ENCODE peak calls at places on chromosomes 6 and 20, in eight cellular contexts. L, Y, F, C, E, M, K and I are unnamed samples.

GRCh38 chr20:40680560-40680959 is 8.5 kb downstream of the MAFB start:
- DNase-seq in L (no peak), Y (peak; percentile 71), F (no peak), C (no peak), E (no peak), M (no peak), K (no peak), I (peak; percentile 74)

GRCh38 chr6:139586273-139586672 is 211.8 kb upstream of the CITED2 start:
- DNase-seq in L (no peak), Y (no peak), F (no peak), C (no peak), E (no peak), M (no peak), K (no peak), I (no peak)

GRCh38 chr6:106257195-106257594 is 68.4 kb downstream of the ATG5 start:
- DNase-seq in L (no peak), Y (no peak), F (no peak), C (no peak), E (peak; percentile 70), M (peak; percentile 52), K (no peak), I (no peak)

GRCh38 chr6:25661129-25661779 is 9.2 kb downstream of the SCGN start:
- DNase-seq in L (no peak), Y (no peak), F (peak; percentile 15), C (no peak), E (no peak), M (no peak), K (no peak), I (no peak)

GRCh38 chr20:63977392-63978276 is 1.8 kb downstream of the SAMD10 start:
- DNase-seq in L (no peak), Y (no peak), F (peak; percentile 87), C (no peak), E (peak; percentile 78), M (peak; percentile 83), K (no peak), I (no peak)

GRCh38 chr6:28725274-28725809 is 198.4 kb downstream of the TRIM27 start:
- DNase-seq in L (no peak), Y (no peak), F (no peak), C (no peak), E (no peak), M (no peak), K (no peak), I (no peak)

GRCh38 chr20:50913976-50914375 is 17.3 kb downstream of the ADNP start:
- DNase-seq in L (no peak), Y (no peak), F (no peak), C (no peak), E (peak; percentile 91), M (peak; percentile 78), K (no peak), I (no peak)

GRCh38 chr6:110493253-110493800 is 16.9 kb upstream of the SLC22A16 start:
- DNase-seq in L (no peak), Y (no peak), F (no peak), C (no peak), E (no peak), M (no peak), K (no peak), I (no peak)

GRCh38 chr6:49479308-49480004 is 16.3 kb downstream of the CENPQ start:
- DNase-seq in L (no peak), Y (no peak), F (no peak), C (no peak), E (no peak), M (peak; percentile 22), K (no peak), I (no peak)

GRCh38 chr6:140252099-140252498 is 877.7 kb upstream of the CITED2 start:
- DNase-seq in L (no peak), Y (no peak), F (no peak), C (no peak), E (peak; percentile 77), M (no peak), K (no peak), I (no peak)

GRCh38 chr6:45375449-45375848 is 2.3 kb downstream of the SUPT3H start:
- DNase-seq in L (no peak), Y (no peak), F (no peak), C (no peak), E (peak; percentile 27), M (no peak), K (no peak), I (no peak)

GRCh38 chr6:163525926-163526325 is 111.4 kb downstream of the QKI start:
- DNase-seq in L (no peak), Y (no peak), F (no peak), C (no peak), E (peak; percentile 23), M (no peak), K (no peak), I (no peak)

GRCh38 chr6:34341481-34341971 is 50.9 kb downstream of the NUDT3 start:
- DNase-seq in L (no peak), Y (no peak), F (no peak), C (peak; percentile 68), E (peak; percentile 50), M (no peak), K (no peak), I (no peak)

GRCh38 chr20:24798930-24799705 is 150.0 kb upstream of the CST7 start:
- DNase-seq in L (no peak), Y (no peak), F (no peak), C (no peak), E (no peak), M (peak; percentile 4), K (no peak), I (no peak)

GRCh38 chr6:21185849-21186478 is 407.6 kb upstream of the SOX4 start:
- DNase-seq in L (no peak), Y (no peak), F (no peak), C (no peak), E (no peak), M (no peak), K (no peak), I (no peak)

GRCh38 chr6:42417641-42418112 is 34.0 kb downstream of the TRERF1 start:
- DNase-seq in L (no peak), Y (no peak), F (no peak), C (no peak), E (no peak), M (no peak), K (no peak), I (no peak)

GRCh38 chr20:50146732-50147662 is 6.5 kb downstream of the PEDS1 start:
- DNase-seq in L (no peak), Y (peak; percentile 71), F (no peak), C (no peak), E (peak; percentile 42), M (no peak), K (peak; percentile 80), I (peak; percentile 75)

GRCh38 chr6:92810913-92811312 is 608.4 kb downstream of the EPHA7 start:
- DNase-seq in L (no peak), Y (peak; percentile 42), F (peak; percentile 40), C (no peak), E (peak; percentile 9), M (peak; percentile 10), K (no peak), I (peak; percentile 63)

GRCh38 chr6:52389626-52390360 is 27.8 kb downstream of the PAQR8 start:
- DNase-seq in L (no peak), Y (peak; percentile 70), F (peak; percentile 94), C (peak; percentile 28), E (peak; percentile 66), M (peak; percentile 19), K (peak; percentile 70), I (peak; percentile 61)

GRCh38 chr20:18057106-18057993 is at the start of gene OVOL2:
- DNase-seq in L (no peak), Y (peak; percentile 39), F (no peak), C (no peak), E (peak; percentile 19), M (no peak), K (peak; percentile 94), I (peak; percentile 50)

GRCh38 chr6:36387440-36388303 is at the start of gene ETV7:
- DNase-seq in L (no peak), Y (peak; percentile 58), F (no peak), C (peak; percentile 25), E (peak; percentile 50), M (no peak), K (peak; percentile 80), I (peak; percentile 57)

GRCh38 chr20:50029697-50030428 is 47.1 kb downstream of the SNAI1 start:
- DNase-seq in L (peak; percentile 92), Y (no peak), F (peak; percentile 80), C (peak; percentile 61), E (peak; percentile 93), M (peak; percentile 98), K (no peak), I (no peak)

DNA sequence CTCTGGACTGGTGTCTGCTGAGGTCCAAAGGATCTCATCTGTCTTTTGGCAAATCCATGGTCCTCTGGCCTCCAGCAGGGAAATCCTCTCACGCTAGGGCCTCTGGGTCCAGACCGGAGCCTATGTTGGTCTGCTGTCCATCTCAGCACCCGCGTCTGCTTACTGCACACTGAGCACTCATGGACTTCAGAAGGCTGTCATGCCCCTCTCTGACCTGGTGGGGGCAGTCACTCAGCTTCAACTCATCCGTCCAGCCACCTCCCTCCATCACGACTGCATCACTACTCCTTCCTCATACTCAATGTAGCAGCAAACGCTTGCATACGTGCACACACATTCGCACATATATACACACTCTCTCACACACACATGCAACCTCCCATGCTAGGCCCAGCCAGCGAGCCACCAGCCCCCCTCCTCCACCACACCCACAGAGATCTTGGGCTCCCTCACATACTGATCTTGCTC is 33.3 kb downstream of the GABRR2 start:
- DNase-seq in L (no peak), Y (peak; percentile 84), F (peak; percentile 44), C (no peak), E (peak; percentile 49), M (peak; percentile 29), K (no peak), I (peak; percentile 87)
- TF ChIP-seq CTCF in L (no peak), Y (no peak), F (peak; percentile 62), C (no peak), E (peak; percentile 29), M (peak; percentile 66), K (peak; percentile 42), I (peak; percentile 82)

GRCh38 chr6:85126448-85127178 is 323.3 kb upstream of the NT5E start:
- DNase-seq in L (no peak), Y (peak; percentile 51), F (peak; percentile 52), C (no peak), E (peak; percentile 90), M (peak; percentile 75), K (no peak), I (peak; percentile 12)
- TF ChIP-seq CTCF in L (no peak), Y (no peak), F (peak; percentile 90), C (peak; percentile 28), E (peak; percentile 69), M (peak; percentile 89), K (peak; percentile 39), I (peak; percentile 42)

DNA sequence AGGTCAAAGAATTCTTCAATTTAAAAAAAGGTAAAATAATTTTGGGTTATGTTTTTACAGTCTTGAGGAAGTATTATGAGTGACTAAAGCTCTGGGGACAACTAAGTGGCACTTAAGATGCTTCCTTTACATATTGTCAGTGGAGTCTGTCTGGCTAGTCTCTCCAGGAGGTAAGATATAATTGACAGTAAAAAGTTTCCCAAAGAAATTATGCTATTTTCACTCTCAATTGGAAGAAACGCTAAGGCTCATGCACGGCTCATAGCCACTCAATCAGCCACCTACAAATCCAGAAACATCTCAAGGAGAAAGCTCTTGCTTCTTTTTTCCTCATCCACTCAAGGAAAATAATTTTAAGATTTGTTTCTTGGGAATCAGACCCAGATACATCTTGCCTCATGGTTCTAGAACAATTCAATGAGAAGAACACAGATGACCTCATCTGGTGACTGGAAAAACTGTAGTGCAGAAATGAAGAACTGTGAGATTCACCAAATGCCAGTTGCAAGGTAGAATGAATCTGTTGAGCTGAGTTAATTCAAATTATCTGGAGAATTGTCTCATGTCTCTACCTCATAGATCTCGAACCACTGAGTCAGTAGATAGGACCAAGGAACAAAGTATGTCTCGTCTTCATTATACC is 252.9 kb downstream of the TPBG start:
- DNase-seq in L (no peak), Y (no peak), F (no peak), C (no peak), E (peak; percentile 39), M (no peak), K (no peak), I (no peak)
- TF ChIP-seq CTCF in L (no peak), Y (no peak), F (no peak), C (no peak), E (peak; percentile 14), M (no peak), K (no peak), I (no peak)

GRCh38 chr6:83804886-83805285 is 48.3 kb upstream of the RIPPLY2 start:
- DNase-seq in L (no peak), Y (no peak), F (no peak), C (no peak), E (no peak), M (no peak), K (no peak), I (no peak)
- TF ChIP-seq CTCF in L (no peak), Y (no peak), F (no peak), C (no peak), E (no peak), M (no peak), K (no peak), I (no peak)